ENCODE peak calls at places on chromosomes 4 and X, in six cellular contexts. S is tibial nerve; V is PC-9; I is CD8-positive, alpha-beta T cell; J is WERI-Rb-1; F is heart left ventricle. P is an unnamed sample.

GRCh38 chrX:21728276-21728968 is 29.5 kb downstream of the SMPX start:
- DNase-seq in S (no peak), V (no peak), I (no peak), J (no peak), F (no peak), P (no peak)

GRCh38 chrX:154368630-154369452 is 5.6 kb downstream of the FLNA start:
- DNase-seq in S (peak), V (peak), I (peak), J (peak), F (peak), P (peak)

GRCh38 chrX:110851780-110852179 is 56.2 kb upstream of the CHRDL1 start:
- DNase-seq in S (no peak), V (peak), I (no peak), J (no peak), F (no peak), P (no peak)

GRCh38 chrX:46686003-46686645 is 72.8 kb downstream of the SLC9A7 start:
- DNase-seq in S (peak), V (no peak), I (peak), J (peak), F (peak), P (no peak)

GRCh38 chrX:331145-331771 is 12.7 kb upstream of the GTPBP6 start:
- DNase-seq in S (no peak), V (no peak), I (no peak), J (no peak), F (no peak), P (no peak)

GRCh38 chr4:84238247-84239090 is 260.6 kb downstream of the NKX6-1 start:
- DNase-seq in S (no peak), V (no peak), I (no peak), J (no peak), F (no peak), P (no peak)

GRCh38 chrX:33416273-33416805 is 205.0 kb upstream of the DMD start:
- DNase-seq in S (no peak), V (no peak), I (no peak), J (no peak), F (no peak), P (no peak)

GRCh38 chr4:94523617-94524016 is 71.9 kb downstream of the PDLIM5 start:
- DNase-seq in S (no peak), V (no peak), I (no peak), J (no peak), F (no peak), P (peak)

GRCh38 chrX:112846114-112846513 is 5.5 kb upstream of the AMOT start:
- DNase-seq in S (no peak), V (no peak), I (no peak), J (no peak), F (peak), P (no peak)

GRCh38 chr4:174526731-174527130 is 4.4 kb upstream of the HPGD start:
- DNase-seq in S (no peak), V (no peak), I (no peak), J (no peak), F (no peak), P (no peak)

GRCh38 chr4:115278830-115279229 is 165.4 kb upstream of the NDST4 start:
- DNase-seq in S (no peak), V (no peak), I (no peak), J (no peak), F (no peak), P (no peak)

GRCh38 chrX:100829730-100830129 is 9.5 kb downstream of the CSTF2 start:
- DNase-seq in S (no peak), V (no peak), I (no peak), J (no peak), F (no peak), P (no peak)

GRCh38 chr4:40992472-40993298 is 221.7 kb downstream of the APBB2 start:
- DNase-seq in S (no peak), V (no peak), I (no peak), J (no peak), F (no peak), P (peak)
- H3K27ac ChIP-seq in S (no peak), V (peak), I (no peak), J (no peak), F (no peak), P (peak)

DNA sequence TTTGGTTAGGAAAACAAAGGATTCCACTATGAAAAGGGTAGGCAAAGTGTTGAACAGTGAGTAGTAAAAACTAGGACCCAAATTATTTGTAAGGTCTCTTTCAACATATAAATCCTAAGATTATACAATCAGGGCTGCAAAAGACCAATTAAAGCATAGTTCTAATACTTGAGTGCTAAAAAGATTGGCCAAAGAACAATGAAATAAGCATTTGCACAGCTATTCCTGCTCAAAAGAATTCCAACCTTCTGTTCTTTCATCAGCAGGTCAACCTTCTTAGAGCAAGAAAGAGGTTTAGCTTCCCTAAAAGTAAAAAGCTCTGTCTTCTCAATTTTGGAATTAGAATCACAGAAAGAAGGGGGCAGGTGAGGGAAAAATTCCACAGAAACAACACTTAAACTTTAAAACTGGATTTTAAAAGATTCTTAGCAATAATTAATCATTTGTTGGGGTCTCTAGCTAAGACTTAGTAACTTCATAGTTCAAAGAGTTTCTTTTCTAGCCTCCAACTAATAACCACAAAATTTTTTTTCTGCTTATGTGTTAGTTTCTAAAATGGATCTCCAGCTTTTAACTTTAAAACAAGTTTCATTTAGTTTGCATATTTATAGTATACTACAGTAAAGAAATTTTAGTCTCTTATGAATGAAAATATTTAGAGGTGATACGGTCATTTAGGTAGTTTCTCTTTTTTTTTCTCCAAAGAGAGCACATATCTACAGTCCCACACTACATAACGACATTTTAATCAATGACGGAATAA is 16.3 kb downstream of the TSPAN5 start:
- DNase-seq in S (no peak), V (no peak), I (no peak), J (no peak), F (no peak), P (no peak)
- H3K27ac ChIP-seq in S (no peak), V (peak), I (no peak), J (no peak), F (no peak), P (peak)

GRCh38 chr4:99945718-99946345 is 586 bp downstream of the DNAJB14 start:
- DNase-seq in S (no peak), V (peak), I (no peak), J (no peak), F (no peak), P (no peak)
- H3K27ac ChIP-seq in S (peak), V (peak), I (peak), J (peak), F (peak), P (peak)

GRCh38 chr4:116546759-116547158 is 538.6 kb downstream of the TRAM1L1 start:
- DNase-seq in S (no peak), V (no peak), I (no peak), J (no peak), F (no peak), P (no peak)
- H3K27ac ChIP-seq in S (no peak), V (no peak), I (no peak), J (no peak), F (no peak), P (no peak)